ENCODE peak calls at places on chromosomes 3 and 15, in five cellular contexts. U is GM13976, A is WERI-Rb-1, B is bronchial epithelial cell, G is AG09319. K is an unnamed sample.

GRCh38 chr15:76962337-76963013 is 30.9 kb downstream of the RCN2 start:
- DNase-seq in U (no peak), A (no peak), B (no peak), G (no peak), K (no peak)

GRCh38 chr3:183123891-183124290 is 24.6 kb upstream of the MCCC1 start:
- DNase-seq in U (no peak), A (no peak), B (peak), G (no peak), K (no peak)

GRCh38 chr3:11567516-11568467 is 75.9 kb downstream of the VGLL4 start:
- DNase-seq in U (no peak), A (no peak), B (peak), G (no peak), K (no peak)

GRCh38 chr3:123294296-123294938 is 92.7 kb downstream of the SEC22A start:
- DNase-seq in U (no peak), A (no peak), B (no peak), G (no peak), K (no peak)

GRCh38 chr3:128726691-128727031 is 678 bp downstream of the RAB7A start:
- DNase-seq in U (no peak), A (no peak), B (peak), G (peak), K (no peak)

GRCh38 chr15:62121273-62122015 is 43.6 kb downstream of the C2CD4B start:
- DNase-seq in U (no peak), A (no peak), B (no peak), G (no peak), K (no peak)

GRCh38 chr3:160331127-160331937 is 67.7 kb downstream of the IFT80 start:
- DNase-seq in U (no peak), A (no peak), B (peak), G (peak), K (no peak)

GRCh38 chr15:53910236-53910849 is 67.9 kb upstream of the UNC13C start:
- DNase-seq in U (no peak), A (no peak), B (peak), G (no peak), K (no peak)

GRCh38 chr3:128385080-128385832 is 81.4 kb downstream of the DNAJB8 start:
- DNase-seq in U (no peak), A (no peak), B (no peak), G (peak), K (no peak)

GRCh38 chr3:69699183-69699582 is 40.1 kb upstream of the MITF start:
- DNase-seq in U (no peak), A (no peak), B (peak), G (no peak), K (no peak)

GRCh38 chr3:12993022-12993622 is 80.1 kb downstream of the IQSEC1 start:
- DNase-seq in U (no peak), A (no peak), B (no peak), G (no peak), K (no peak)

GRCh38 chr3:193029800-193030199 is 112.1 kb upstream of the MB21D2 start:
- DNase-seq in U (no peak), A (no peak), B (peak), G (no peak), K (no peak)

GRCh38 chr3:39166932-39167532 is 13.6 kb upstream of the CSRNP1 start:
- DNase-seq in U (no peak), A (no peak), B (peak), G (peak), K (no peak)

GRCh38 chr3:129542747-129543146 is 228 bp upstream of the H1-8 start:
- DNase-seq in U (no peak), A (no peak), B (no peak), G (no peak), K (no peak)

GRCh38 chr15:86690566-86690965 is 610.9 kb downstream of the AGBL1 start:
- DNase-seq in U (no peak), A (no peak), B (peak), G (no peak), K (no peak)

GRCh38 chr3:51942603-51943450 is 664 bp downstream of the PARP3 start:
- DNase-seq in U (peak), A (peak), B (peak), G (peak), K (peak)

GRCh38 chr15:50145451-50145872 is 26.4 kb upstream of the ATP8B4 start:
- DNase-seq in U (peak), A (no peak), B (peak), G (peak), K (no peak)

GRCh38 chr3:113685956-113686721 is 10.3 kb downstream of the USF3 start:
- DNase-seq in U (no peak), A (no peak), B (peak), G (peak), K (no peak)

GRCh38 chr15:80608688-80609087 is 86.4 kb upstream of the ABHD17C start:
- DNase-seq in U (no peak), A (no peak), B (peak), G (no peak), K (no peak)

GRCh38 chr3:8540456-8540855 is 38.8 kb downstream of the LMCD1 start:
- DNase-seq in U (no peak), A (no peak), B (no peak), G (no peak), K (no peak)

GRCh38 chr3:55445551-55445950 is 41.6 kb downstream of the WNT5A start:
- DNase-seq in U (no peak), A (no peak), B (no peak), G (no peak), K (no peak)

GRCh38 chr3:39378092-39378491 is 5.1 kb upstream of the SLC25A38 start:
- DNase-seq in U (peak), A (peak), B (peak), G (no peak), K (peak)

GRCh38 chr3:48397767-48398681 is 26.0 kb downstream of the FBXW12 start:
- DNase-seq in U (no peak), A (peak), B (no peak), G (no peak), K (no peak)

GRCh38 chr3:127458698-127459097 is 131.8 kb downstream of the TPRA1 start:
- DNase-seq in U (peak), A (no peak), B (no peak), G (no peak), K (peak)

GRCh38 chr15:82530606-82531379 is 9.5 kb downstream of the RPS17 start:
- DNase-seq in U (peak), A (peak), B (peak), G (no peak), K (peak)

GRCh38 chr3:169659096-169659521 is 4.4 kb downstream of the MECOM start:
- DNase-seq in U (no peak), A (no peak), B (peak), G (no peak), K (no peak)

GRCh38 chr15:42018306-42019224 is 2.3 kb downstream of the PLA2G4E start:
- DNase-seq in U (no peak), A (peak), B (no peak), G (no peak), K (no peak)

GRCh38 chr15:77342767-77343166 is 77.1 kb downstream of the PEAK1 start:
- DNase-seq in U (no peak), A (no peak), B (no peak), G (no peak), K (no peak)

GRCh38 chr3:66261318-66261717 is 40.5 kb downstream of the SLC25A26 start:
- DNase-seq in U (no peak), A (no peak), B (peak), G (no peak), K (no peak)

GRCh38 chr15:66472176-66472999 is 25.2 kb downstream of the SNAPC5 start:
- DNase-seq in U (peak), A (no peak), B (no peak), G (peak), K (peak)

GRCh38 chr3:130935761-130936160 is 41.9 kb downstream of the ATP2C1 start:
- DNase-seq in U (no peak), A (no peak), B (peak), G (no peak), K (no peak)

GRCh38 chr15:82105458-82106205 is 59.8 kb upstream of the MEX3B start:
- DNase-seq in U (no peak), A (peak), B (peak), G (peak), K (no peak)

GRCh38 chr3:171755015-171755589 is 55.2 kb downstream of the PLD1 start:
- DNase-seq in U (no peak), A (no peak), B (no peak), G (no peak), K (no peak)

GRCh38 chr3:8983591-8983990 is 20.3 kb upstream of the RAD18 start:
- DNase-seq in U (no peak), A (no peak), B (no peak), G (no peak), K (no peak)

GRCh38 chr3:149572796-149573414 is 84.9 kb downstream of the WWTR1 start:
- DNase-seq in U (no peak), A (no peak), B (peak), G (no peak), K (no peak)

GRCh38 chr3:5581743-5582142 is 394.2 kb downstream of the EDEM1 start:
- DNase-seq in U (no peak), A (no peak), B (no peak), G (no peak), K (no peak)

GRCh38 chr3:42183991-42184621 is 81.9 kb downstream of the CCK start:
- DNase-seq in U (no peak), A (no peak), B (no peak), G (no peak), K (no peak)

GRCh38 chr15:61092387-61093157 is 136.5 kb downstream of the RORA start:
- DNase-seq in U (no peak), A (no peak), B (no peak), G (no peak), K (no peak)

GRCh38 chr3:112773864-112774263 is 72.8 kb downstream of the CD200R1L start:
- DNase-seq in U (no peak), A (no peak), B (peak), G (no peak), K (no peak)

DNA sequence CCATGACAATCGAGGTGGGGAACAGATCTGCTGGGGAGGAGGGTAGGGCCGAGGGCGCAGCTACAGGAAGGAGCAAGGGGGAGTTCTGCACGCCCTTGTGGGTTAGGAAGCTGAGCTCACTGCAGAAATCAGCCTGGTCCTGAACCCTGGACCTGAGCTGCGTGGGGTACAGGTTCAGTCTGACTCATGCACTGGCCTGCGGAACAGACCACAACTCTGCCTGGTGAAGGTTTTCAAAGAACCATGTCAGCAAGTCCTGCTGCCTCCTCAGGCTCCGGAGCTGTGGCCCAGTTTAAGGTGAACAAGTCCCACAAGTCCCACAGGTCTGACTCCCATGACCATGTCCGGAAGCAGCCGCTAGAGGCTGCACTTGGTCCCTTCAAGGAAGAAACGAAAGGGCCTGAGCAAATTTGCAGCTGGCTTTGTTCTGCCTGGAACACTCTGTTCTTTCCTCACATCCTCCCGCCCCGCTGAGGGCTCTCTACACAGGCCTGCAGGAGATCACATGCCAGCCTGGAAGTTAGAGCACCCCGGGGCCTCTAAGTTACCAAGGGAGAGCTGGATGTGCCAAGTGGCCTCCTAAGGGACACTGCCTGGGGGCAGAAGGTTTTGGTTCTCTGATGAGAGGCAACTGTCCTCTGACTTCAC is 49.3 kb upstream of the AKAP13 start:
- DNase-seq in U (peak), A (peak), B (peak), G (peak), K (peak)
- TF ChIP-seq CTCF in U (peak), A (peak), B (peak), G (peak), K (peak)

DNA sequence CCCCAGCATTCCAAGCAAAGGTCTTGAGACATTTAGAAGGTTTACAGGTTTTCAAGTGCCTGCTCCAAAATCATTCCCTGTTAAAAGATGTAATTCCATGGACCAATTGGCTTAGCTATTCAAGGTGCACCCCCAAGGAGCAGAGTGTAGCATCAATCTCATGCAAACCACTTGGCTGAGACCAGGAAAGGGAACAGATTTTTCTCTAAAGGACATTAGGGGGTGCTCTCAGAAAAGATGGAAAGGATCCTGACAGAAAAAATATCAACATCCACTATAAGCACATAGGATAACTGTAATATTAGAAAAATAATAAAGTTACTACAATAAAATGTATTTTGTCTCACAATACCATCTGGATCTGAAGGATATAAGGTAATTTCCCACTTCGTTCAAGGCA is 328.0 kb upstream of the CDIN1 start:
- DNase-seq in U (no peak), A (no peak), B (no peak), G (no peak), K (no peak)
- TF ChIP-seq CTCF in U (no peak), A (no peak), B (no peak), G (no peak), K (no peak)

GRCh38 chr3:188881954-188882641 is 289.7 kb upstream of the TPRG1 start:
- DNase-seq in U (no peak), A (no peak), B (peak), G (peak), K (no peak)

GRCh38 chr3:188875413-188875812 is 296.4 kb upstream of the TPRG1 start:
- DNase-seq in U (no peak), A (no peak), B (no peak), G (no peak), K (no peak)

GRCh38 chr3:188877381-188877780 is 294.4 kb upstream of the TPRG1 start:
- DNase-seq in U (no peak), A (no peak), B (no peak), G (no peak), K (no peak)

GRCh38 chr3:188874576-188874975 is 297.2 kb upstream of the TPRG1 start:
- DNase-seq in U (no peak), A (no peak), B (no peak), G (no peak), K (no peak)

DNA sequence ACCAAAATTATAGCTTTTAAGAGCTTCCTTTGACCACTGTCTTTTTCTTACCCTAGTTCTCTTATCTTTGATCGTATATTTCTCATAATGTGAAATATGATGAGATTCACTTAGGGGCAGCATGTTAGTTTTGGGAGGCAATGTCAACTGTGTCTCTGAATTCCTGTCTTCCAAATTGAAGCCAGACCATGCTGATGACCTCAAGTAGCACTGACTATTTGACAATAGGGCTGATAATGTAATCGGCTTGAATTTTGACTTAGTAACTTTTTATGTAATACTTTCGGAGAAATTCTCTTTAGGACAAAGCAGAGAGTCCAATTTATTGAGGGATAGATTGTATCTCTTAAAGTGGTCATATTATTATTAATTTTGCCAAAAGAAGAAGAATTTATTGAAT is 295.4 kb upstream of the TPRG1 start:
- DNase-seq in U (no peak), A (no peak), B (no peak), G (no peak), K (no peak)
- TF ChIP-seq CTCF in U (no peak), A (no peak), B (no peak), G (no peak), K (no peak)

DNA sequence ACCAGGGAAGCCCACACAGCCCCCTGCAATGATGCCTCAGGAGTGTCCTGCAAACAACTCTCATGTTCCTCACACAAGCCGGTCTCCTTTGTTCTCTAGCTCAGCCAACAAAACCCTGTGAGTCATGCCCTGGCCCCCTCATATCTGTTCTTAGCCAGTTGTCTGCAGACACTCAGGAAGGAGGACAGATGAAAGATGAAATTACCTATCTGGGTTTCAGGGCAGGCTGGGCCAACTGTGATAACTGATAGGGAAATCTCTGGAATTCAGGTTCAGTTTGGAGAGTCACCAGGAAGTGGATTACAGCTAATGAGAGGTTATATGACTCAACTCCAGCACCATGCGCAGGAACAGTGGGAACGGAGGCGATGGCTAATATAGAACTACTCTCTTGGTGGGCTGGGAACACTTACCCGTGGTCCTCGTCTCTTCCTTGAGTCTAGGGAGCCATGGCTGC is 352.0 kb upstream of the ADAMTS9 start:
- DNase-seq in U (no peak), A (no peak), B (no peak), G (no peak), K (no peak)
- TF ChIP-seq CTCF in U (no peak), A (no peak), B (no peak), G (no peak), K (no peak)

DNA sequence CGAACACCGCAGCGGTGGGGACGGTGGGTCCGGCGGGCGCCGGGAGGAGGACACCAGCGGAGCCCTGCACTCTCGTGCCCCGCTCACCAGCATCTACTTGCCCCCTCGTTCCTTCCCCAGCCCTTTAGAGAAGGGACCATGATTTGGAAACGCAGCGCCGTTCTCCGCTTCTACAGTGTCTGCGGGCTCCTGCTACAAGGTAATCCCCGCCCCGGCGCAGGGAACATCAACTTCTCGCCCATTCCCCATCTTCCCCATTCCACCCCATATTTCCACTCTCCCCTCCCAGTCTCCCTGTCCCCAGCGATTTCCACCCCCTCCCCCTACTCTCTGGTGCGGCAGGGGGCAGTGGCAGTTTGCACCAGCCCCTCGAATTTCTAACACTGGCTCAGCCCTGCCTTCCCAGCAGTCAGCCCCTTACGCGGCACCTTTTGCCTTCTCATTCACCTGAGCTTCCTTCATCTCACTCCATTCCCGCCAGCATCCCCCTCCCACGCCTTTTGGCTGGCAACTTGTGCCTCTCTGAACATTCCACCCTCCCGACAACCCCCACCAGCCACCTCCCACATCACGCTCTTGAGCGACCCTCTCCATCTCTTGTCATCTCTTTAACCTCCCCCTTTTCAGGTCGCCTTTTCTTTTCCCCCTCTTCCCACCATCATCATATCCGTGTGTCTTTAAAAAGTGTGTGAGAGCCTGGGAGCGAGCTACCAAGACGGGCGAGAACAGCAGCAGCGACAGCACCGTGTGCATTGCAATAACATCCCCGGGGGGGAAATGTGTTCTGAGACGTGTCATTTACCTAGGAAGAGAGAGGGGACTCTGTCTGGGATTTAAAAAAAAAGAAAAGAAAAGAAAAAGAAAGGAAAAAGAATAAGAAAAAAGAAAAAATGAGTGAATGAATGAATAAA is 936 bp downstream of the CADM2 start:
- DNase-seq in U (no peak), A (peak), B (no peak), G (no peak), K (no peak)
- TF ChIP-seq CTCF in U (no peak), A (no peak), B (no peak), G (no peak), K (no peak)

GRCh38 chr3:132682201-132682600 is 22.1 kb downstream of the UBA5 start:
- DNase-seq in U (no peak), A (no peak), B (no peak), G (no peak), K (no peak)
- TF ChIP-seq CTCF in U (no peak), A (no peak), B (no peak), G (no peak), K (no peak)

GRCh38 chr15:40807888-40808194 is 568 bp upstream of the DNAJC17 start:
- DNase-seq in U (no peak), A (no peak), B (no peak), G (no peak), K (no peak)

GRCh38 chr15:40809051-40809450 is 1.8 kb upstream of the DNAJC17 start:
- DNase-seq in U (peak), A (no peak), B (no peak), G (no peak), K (no peak)

GRCh38 chr15:40803688-40804087 is 3.2 kb upstream of the ZFYVE19 start:
- DNase-seq in U (no peak), A (no peak), B (no peak), G (no peak), K (no peak)

GRCh38 chr15:40806672-40807027 is 239 bp upstream of the ZFYVE19 start:
- DNase-seq in U (no peak), A (no peak), B (no peak), G (no peak), K (no peak)

GRCh38 chr15:40807028-40807887 is at the start of the genes DNAJC17 and ZFYVE19:
- DNase-seq in U (peak), A (peak), B (peak), G (peak), K (peak)
- TF ChIP-seq CTCF in U (peak), A (peak), B (no peak), G (no peak), K (no peak)

GRCh38 chr3:17894434-17895060 is 152.1 kb upstream of the TBC1D5 start:
- DNase-seq in U (no peak), A (peak), B (peak), G (peak), K (no peak)
- TF ChIP-seq CTCF in U (peak), A (peak), B (peak), G (peak), K (peak)

K was measured in GM10248.